ENCODE peak calls at places on chromosomes 6 and 20, in ten cellular contexts. Z is H9; S is transverse colon; X is colonic mucosa; T is lower lobe of right lung; Q is lung; B is CD8-positive, alpha-beta T cell; G is CD8-positive, alpha-beta memory T cell; E is K562; V is IMR-90. H is an unnamed sample.

GRCh38 chr20:710762-711120 is 35.1 kb upstream of the SCRT2 start:
- DNase-seq in Z (no peak), S (no peak), X (no peak), T (no peak), Q (no peak), B (no peak), G (no peak), E (no peak), V (no peak), H (no peak)

GRCh38 chr20:63223121-63223825 is 7.3 kb upstream of the YTHDF1 start:
- DNase-seq in Z (peak; percentile 74), S (peak; percentile 36), X (peak; percentile 56), T (peak; percentile 41), Q (no peak), B (peak; percentile 17), G (peak; percentile 23), E (peak; percentile 56), V (peak; percentile 30), H (peak; percentile 66)

GRCh38 chr20:24627291-24627690 is 157.9 kb downstream of the SYNDIG1 start:
- DNase-seq in Z (no peak), S (no peak), X (no peak), T (no peak), Q (no peak), B (no peak), G (no peak), E (no peak), V (no peak), H (no peak)

GRCh38 chr20:12207875-12208274 is 290.2 kb downstream of the BTBD3 start:
- DNase-seq in Z (peak; percentile 63), S (no peak), X (peak; percentile 36), T (no peak), Q (no peak), B (no peak), G (no peak), E (peak; percentile 8), V (peak; percentile 41), H (peak; percentile 49)

GRCh38 chr6:134314236-134314821 is 3.6 kb downstream of the SGK1 start:
- DNase-seq in Z (no peak), S (no peak), X (no peak), T (no peak), Q (no peak), B (no peak), G (no peak), E (no peak), V (no peak), H (no peak)

GRCh38 chr6:54992789-54993188 is 146.2 kb downstream of the FAM83B start:
- DNase-seq in Z (peak; percentile 50), S (no peak), X (no peak), T (no peak), Q (no peak), B (no peak), G (no peak), E (no peak), V (peak; percentile 4), H (no peak)

GRCh38 chr6:142947702-142948480 is 2.9 kb upstream of the HIVEP2 start:
- DNase-seq in Z (no peak), S (no peak), X (no peak), T (no peak), Q (no peak), B (no peak), G (no peak), E (no peak), V (no peak), H (no peak)

GRCh38 chr6:139764498-139764986 is 390.1 kb upstream of the CITED2 start:
- DNase-seq in Z (no peak), S (no peak), X (no peak), T (no peak), Q (no peak), B (no peak), G (no peak), E (peak; percentile 36), V (peak; percentile 99), H (no peak)

GRCh38 chr6:78947529-78947928 is 80.2 kb downstream of the IRAK1BP1 start:
- DNase-seq in Z (no peak), S (no peak), X (no peak), T (no peak), Q (no peak), B (no peak), G (no peak), E (no peak), V (peak; percentile 62), H (no peak)

GRCh38 chr6:91291071-91291470 is 704.2 kb upstream of the MAP3K7 start:
- DNase-seq in Z (no peak), S (no peak), X (no peak), T (no peak), Q (no peak), B (no peak), G (no peak), E (no peak), V (peak; percentile 2), H (no peak)

GRCh38 chr6:105137388-105137787 is 42.4 kb downstream of the POPDC3 start:
- DNase-seq in Z (no peak), S (no peak), X (no peak), T (no peak), Q (no peak), B (no peak), G (no peak), E (no peak), V (no peak), H (peak; percentile 20)

GRCh38 chr6:35400901-35401311 is 51.2 kb upstream of the FANCE start:
- DNase-seq in Z (no peak), S (peak; percentile 47), X (no peak), T (no peak), Q (no peak), B (no peak), G (no peak), E (no peak), V (peak; percentile 49), H (peak; percentile 38)

GRCh38 chr6:6694825-6695710 is 106.5 kb downstream of the LY86 start:
- DNase-seq in Z (peak; percentile 71), S (peak; percentile 86), X (peak; percentile 91), T (peak; percentile 85), Q (peak; percentile 68), B (no peak), G (no peak), E (peak; percentile 37), V (no peak), H (no peak)

GRCh38 chr20:48795058-48795457 is 32.7 kb downstream of the PREX1 start:
- DNase-seq in Z (no peak), S (no peak), X (no peak), T (no peak), Q (no peak), B (no peak), G (no peak), E (no peak), V (no peak), H (no peak)

GRCh38 chr20:18058661-18059467 is 1.1 kb upstream of the OVOL2 start:
- DNase-seq in Z (peak; percentile 87), S (peak; percentile 56), X (peak; percentile 64), T (peak; percentile 65), Q (peak; percentile 56), B (no peak), G (no peak), E (no peak), V (no peak), H (no peak)

DNA sequence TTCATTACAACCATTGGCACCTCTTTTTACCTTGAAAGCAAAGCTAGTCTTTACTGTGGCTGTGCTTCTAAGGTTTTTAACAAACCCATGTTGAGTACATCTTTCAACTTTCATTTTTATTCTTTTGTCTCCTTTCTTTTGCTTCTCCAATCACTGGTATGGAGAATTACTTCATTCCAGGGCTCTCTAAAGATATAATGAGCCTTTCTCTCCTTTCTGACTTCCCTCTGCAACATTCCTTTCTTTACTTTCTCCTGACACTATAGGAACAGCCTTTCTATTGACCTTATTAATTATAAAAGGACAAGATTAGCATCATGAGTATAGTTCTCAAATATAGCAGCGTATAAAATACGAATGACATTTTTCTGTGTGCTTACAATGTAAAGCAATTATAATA is 23.1 kb upstream of the KIAA0408 start:
- DNase-seq in Z (no peak), S (no peak), X (no peak), T (no peak), Q (no peak), B (no peak), G (no peak), E (no peak), V (no peak), H (no peak)
- H3K4me1 ChIP-seq in Z (peaks cover 6% of the 10 kb centered on the region), S (peaks cover 18% of the 10 kb centered on the region), X (no peaks in the 10 kb centered on the region), T (peaks cover 15% of the 10 kb centered on the region), Q (peaks cover 1% of the 10 kb centered on the region), B (peaks cover 14% of the 10 kb centered on the region), G (peaks cover 14% of the 10 kb centered on the region), E (no peaks in the 10 kb centered on the region), V (peaks cover 4% of the 10 kb centered on the region), H (no peaks in the 10 kb centered on the region)

GRCh38 chr6:24856954-24857670 is 58.4 kb upstream of the ARMH2 start:
- DNase-seq in Z (no peak), S (no peak), X (no peak), T (no peak), Q (no peak), B (no peak), G (no peak), E (no peak), V (no peak), H (no peak)
- H3K4me1 ChIP-seq in Z (no peaks in the 10 kb centered on the region), S (peaks cover 25% of the 10 kb centered on the region), X (peaks cover 6% of the 10 kb centered on the region), T (peaks cover 36% of the 10 kb centered on the region), Q (peaks cover 8% of the 10 kb centered on the region), B (peaks cover 68% of the 10 kb centered on the region), G (peaks cover 66% of the 10 kb centered on the region), E (no peaks in the 10 kb centered on the region), V (no peaks in the 10 kb centered on the region), H (no peaks in the 10 kb centered on the region)

GRCh38 chr6:154358019-154358545 is 1.5 kb upstream of the IPCEF1 start:
- DNase-seq in Z (no peak), S (no peak), X (no peak), T (no peak), Q (no peak), B (no peak), G (no peak), E (no peak), V (peak; percentile 31), H (no peak)

GRCh38 chr6:154356118-154356517 is 485 bp downstream of the IPCEF1 start:
- DNase-seq in Z (no peak), S (no peak), X (no peak), T (no peak), Q (no peak), B (no peak), G (no peak), E (no peak), V (no peak), H (no peak)

GRCh38 chr6:154359679-154360078 is 3.1 kb upstream of the IPCEF1 start:
- DNase-seq in Z (no peak), S (no peak), X (no peak), T (no peak), Q (no peak), B (no peak), G (no peak), E (no peak), V (no peak), H (no peak)

GRCh38 chr6:154354265-154354777 is 2.3 kb downstream of the IPCEF1 start:
- DNase-seq in Z (no peak), S (no peak), X (no peak), T (no peak), Q (no peak), B (no peak), G (no peak), E (no peak), V (no peak), H (no peak)

GRCh38 chr6:154356690-154357089 is at the start of gene IPCEF1:
- DNase-seq in Z (no peak), S (no peak), X (no peak), T (no peak), Q (no peak), B (no peak), G (no peak), E (no peak), V (no peak), H (no peak)
- H3K4me1 ChIP-seq in Z (no peaks in the 10 kb centered on the region), S (no peaks in the 10 kb centered on the region), X (no peaks in the 10 kb centered on the region), T (peaks cover 28% of the 10 kb centered on the region), Q (peaks cover 2% of the 10 kb centered on the region), B (peaks cover 10% of the 10 kb centered on the region), G (peaks cover 10% of the 10 kb centered on the region), E (no peaks in the 10 kb centered on the region), V (peaks cover 5% of the 10 kb centered on the region), H (no peaks in the 10 kb centered on the region)

GRCh38 chr6:111824608-111825337 is 48.5 kb downstream of the FYN start:
- DNase-seq in Z (no peak), S (no peak), X (no peak), T (no peak), Q (no peak), B (no peak), G (no peak), E (no peak), V (peak; percentile 36), H (no peak)
- H3K4me1 ChIP-seq in Z (no peaks in the 10 kb centered on the region), S (peaks cover 17% of the 10 kb centered on the region), X (no peaks in the 10 kb centered on the region), T (peaks cover 38% of the 10 kb centered on the region), Q (peaks cover 12% of the 10 kb centered on the region), B (peaks cover 46% of the 10 kb centered on the region), G (peaks cover 56% of the 10 kb centered on the region), E (peaks cover 3% of the 10 kb centered on the region), V (peaks cover 16% of the 10 kb centered on the region), H (peaks cover 35% of the 10 kb centered on the region)